ENCODE peak calls at places on chromosome 19, in four cellular contexts. V is left ventricle myocardium inferior, E is pancreas, Z is PC-3. F is an unnamed sample.

GRCh38 chr19:3012522-3013260 is 16.4 kb downstream of the TLE2 start:
- DNase-seq in E (no peak), Z (no peak), V (no peak), F (no peak)

GRCh38 chr19:2618611-2619010 is 83.9 kb downstream of the GNG7 start:
- DNase-seq in E (no peak), V (peak; percentile 69), Z (peak; percentile 75), F (no peak)

GRCh38 chr19:12956446-12957388 is at the start of gene GADD45GIP1:
- DNase-seq in Z (peak; percentile 91), V (peak; percentile 83), E (peak; percentile 77), F (no peak)

GRCh38 chr19:45713141-45713540 is 17.6 kb downstream of the FBXO46 start:
- DNase-seq in Z (no peak), E (no peak), V (no peak), F (no peak)

GRCh38 chr19:12646551-12646950 is 20.0 kb downstream of the MAN2B1 start:
- DNase-seq in E (no peak), V (no peak), Z (no peak), F (no peak)

GRCh38 chr19:45768644-45769053 is 403 bp downstream of the SIX5 start:
- DNase-seq in Z (no peak), E (no peak), V (peak; percentile 63), F (no peak)

GRCh38 chr19:12665281-12665573 is 1.3 kb downstream of the MAN2B1 start:
- DNase-seq in E (no peak), Z (no peak), V (peak; percentile 55), F (no peak)

GRCh38 chr19:4042731-4043082 is 24.0 kb downstream of the ZBTB7A start:
- DNase-seq in E (peak; percentile 71), Z (peak; percentile 32), V (no peak), F (no peak)

GRCh38 chr19:35902870-35903475 is 644 bp downstream of the HCST start:
- DNase-seq in V (no peak), Z (no peak), E (no peak), F (no peak)

GRCh38 chr19:13091400-13092161 is 11.1 kb downstream of the LYL1 start:
- DNase-seq in V (peak; percentile 62), Z (no peak), E (no peak), F (no peak)

GRCh38 chr19:16457195-16457953 is 14.4 kb downstream of the EPS15L1 start:
- DNase-seq in Z (peak; percentile 5), V (peak; percentile 55), E (no peak), F (no peak)

GRCh38 chr19:13906525-13906904 is 514 bp downstream of the CC2D1A start:
- DNase-seq in E (peak; percentile 71), Z (peak; percentile 43), V (no peak), F (no peak)

GRCh38 chr19:34494601-34495000 is 13.0 kb downstream of the WTIP start:
- DNase-seq in Z (no peak), E (no peak), V (no peak), F (no peak)

GRCh38 chr19:31177230-31177629 is 172.0 kb downstream of the TSHZ3 start:
- DNase-seq in Z (no peak), V (no peak), E (no peak), F (no peak)

GRCh38 chr19:33622809-33623511 is 1.2 kb downstream of the CHST8 start:
- DNase-seq in V (no peak), Z (no peak), E (no peak), F (no peak)

GRCh38 chr19:58552655-58553054 is 2.2 kb downstream of the CHMP2A start:
- DNase-seq in E (no peak), V (no peak), Z (no peak), F (no peak)

GRCh38 chr19:46660601-46661019 is 372 bp downstream of the DACT3 start:
- DNase-seq in Z (no peak), E (peak; percentile 43), V (peak; percentile 46), F (no peak)

GRCh38 chr19:2727640-2727944 is 6.4 kb upstream of the DIRAS1 start:
- DNase-seq in E (no peak), V (no peak), Z (peak; percentile 51), F (no peak)

GRCh38 chr19:57008432-57008831 is 111.4 kb upstream of the USP29 start:
- DNase-seq in Z (no peak), E (no peak), V (no peak), F (no peak)

GRCh38 chr19:39124136-39124764 is 1.3 kb upstream of the PAK4 start:
- DNase-seq in Z (no peak), V (no peak), E (no peak), F (no peak)

GRCh38 chr19:42267644-42268141 is 1.4 kb upstream of the CIC start:
- DNase-seq in V (no peak), Z (no peak), E (no peak), F (no peak)

GRCh38 chr19:3284759-3285646 is 60.5 kb downstream of the CELF5 start:
- DNase-seq in V (peak; percentile 21), E (peak; percentile 95), Z (peak; percentile 95), F (peak; percentile 11)

GRCh38 chr19:45075215-45076028 is 856 bp downstream of the ZNF296 start:
- DNase-seq in Z (peak; percentile 82), V (peak; percentile 67), E (peak; percentile 45), F (no peak)

GRCh38 chr19:45528744-45529453 is 21.6 kb downstream of the VASP start:
- DNase-seq in E (peak; percentile 69), Z (peak; percentile 86), V (no peak), F (no peak)

GRCh38 chr19:52638601-52639000 is 446 bp upstream of the ZNF83 start:
- DNase-seq in E (peak; percentile 6), V (peak; percentile 22), Z (no peak), F (peak; percentile 30)

GRCh38 chr19:57949702-57950101 is 2.2 kb upstream of the ZNF256 start:
- DNase-seq in Z (no peak), E (no peak), V (no peak), F (no peak)

GRCh38 chr19:45344621-45345505 is 4.3 kb downstream of the KLC3 start:
- DNase-seq in E (no peak), V (no peak), Z (no peak), F (no peak)

GRCh38 chr19:44927746-44928145 is 13.3 kb downstream of the APOC1 start:
- DNase-seq in E (no peak), V (no peak), Z (no peak), F (no peak)

GRCh38 chr19:2695288-2695866 is 7.1 kb downstream of the GNG7 start:
- DNase-seq in E (no peak), V (peak; percentile 60), Z (no peak), F (no peak)

GRCh38 chr19:54952591-54953344 is 5.4 kb upstream of the NLRP7 start:
- DNase-seq in V (no peak), E (no peak), Z (peak; percentile 49), F (no peak)

GRCh38 chr19:54947381-54947780 is at the start of gene NLRP7:
- DNase-seq in Z (no peak), V (no peak), E (no peak), F (no peak)

GRCh38 chr19:54955356-54955755 is 8.0 kb upstream of the NLRP7 start:
- DNase-seq in E (no peak), V (no peak), Z (no peak), F (no peak)

DNA sequence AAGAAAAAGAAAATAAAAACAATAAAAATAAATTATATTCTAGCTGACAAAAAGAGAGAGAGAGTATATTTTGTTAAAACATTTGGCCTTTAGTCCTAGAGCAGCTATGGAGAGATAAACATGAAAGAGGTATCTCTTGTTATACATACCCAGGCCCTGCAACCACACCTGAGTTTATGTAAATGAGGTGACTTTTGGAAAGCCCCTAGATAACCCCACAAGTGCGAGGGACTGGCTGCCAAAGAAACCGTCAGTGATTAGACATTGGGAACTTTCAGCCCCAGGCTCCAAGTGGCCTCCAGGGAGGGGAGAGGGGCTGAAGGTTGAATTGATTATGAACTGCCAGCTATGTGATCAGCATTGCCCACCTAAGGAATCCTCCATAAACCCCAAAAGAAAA is 2.1 kb upstream of the NLRP7 start:
- DNase-seq in V (no peak), Z (no peak), E (no peak), F (no peak)
- H3K27ac ChIP-seq in V (no peak overlapping the region), Z (no peak overlapping the region), E (no peak overlapping the region), F (no peak overlapping the region)

GRCh38 chr19:18496167-18496979 is 25.5 kb downstream of the ELL start:
- DNase-seq in E (peak; percentile 81), Z (peak; percentile 82), V (peak; percentile 33), F (no peak)
- H3K4me3 ChIP-seq in E (no peak overlapping the region), Z (peak overlapping the region; percentile 8), V (no peak overlapping the region), F (no peak overlapping the region)

DNA sequence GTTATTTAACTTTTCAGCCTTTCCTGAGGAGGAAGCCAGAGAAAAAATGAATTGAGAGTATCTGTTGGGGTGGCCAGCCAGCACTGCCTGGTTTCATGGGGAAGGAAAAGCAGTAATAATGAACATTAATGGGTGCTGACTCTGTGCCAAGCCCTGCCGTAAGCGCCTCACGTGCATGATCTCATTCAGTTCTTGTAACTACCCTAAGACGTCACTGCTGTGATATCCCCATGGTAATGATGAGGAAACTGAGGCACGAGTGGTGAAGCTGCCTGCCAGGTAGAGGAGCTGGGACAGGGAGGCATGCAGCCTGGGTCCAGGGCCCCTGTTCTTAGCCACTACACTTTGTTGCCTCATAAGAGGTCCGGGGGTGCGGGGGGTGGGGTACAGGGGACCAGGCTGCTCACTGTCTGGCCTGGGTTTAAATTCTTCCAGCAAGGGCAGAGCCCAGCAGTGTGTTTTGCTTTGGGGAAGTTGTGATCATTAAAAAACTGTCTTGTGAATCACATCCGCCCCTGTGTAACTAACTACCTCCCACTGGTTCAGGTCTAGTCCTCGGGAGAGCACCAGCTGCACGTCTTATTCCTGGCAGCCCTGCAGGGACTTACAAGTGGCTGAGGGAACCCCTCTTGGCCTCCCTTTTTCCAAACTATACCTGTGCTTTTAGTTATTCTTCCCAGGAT is 127.3 kb downstream of the SIPA1L3 start:
- DNase-seq in V (no peak), Z (no peak), E (no peak), F (no peak)
- TF ChIP-seq CTCF in V (no peak), Z (no peak), E (no peak), F (no peak)

DNA sequence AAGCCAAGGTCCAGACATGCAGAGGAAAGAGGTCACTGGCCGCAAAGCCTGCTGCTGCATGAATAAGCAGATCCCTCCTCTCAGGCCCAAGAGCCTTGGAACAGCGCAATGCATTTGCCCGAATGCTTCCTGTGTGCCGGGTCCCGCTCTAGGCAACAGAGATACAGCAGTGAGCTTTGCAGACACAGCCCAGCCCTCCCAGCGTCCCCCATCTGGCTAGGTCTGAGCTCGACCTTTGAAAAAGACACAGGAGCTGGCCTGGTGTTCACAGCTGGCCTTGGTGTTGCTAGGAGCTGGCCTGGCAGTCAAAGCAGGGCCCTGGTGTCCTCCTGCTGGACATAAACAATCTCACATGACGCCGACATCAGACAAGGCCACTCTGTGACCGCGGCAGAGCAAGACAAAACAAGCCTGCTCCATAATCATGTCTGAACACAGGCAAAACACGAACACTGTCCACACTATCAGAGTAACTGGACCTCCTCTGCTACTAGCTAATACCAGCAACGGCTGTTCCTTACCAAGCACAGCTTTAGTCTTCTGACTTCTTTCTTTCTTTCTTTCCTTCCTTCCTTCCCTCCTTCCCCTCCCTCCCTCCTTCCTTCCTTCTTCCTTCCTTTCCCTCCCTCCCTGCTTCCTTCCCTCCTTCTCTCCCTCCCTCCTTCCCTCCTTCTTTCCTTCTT is 5.7 kb upstream of the PEX11G start:
- DNase-seq in E (peak; percentile 66), Z (no peak), V (peak; percentile 48), F (no peak)
- H3K27ac ChIP-seq in E (peak overlapping the region; percentile 22), Z (no peak overlapping the region), V (peak overlapping the region; percentile 83), F (peak overlapping the region; percentile 31)

GRCh38 chr19:1574763-1575162 is 6.6 kb upstream of the MEX3D start:
- DNase-seq in E (no peak), Z (no peak), V (no peak), F (no peak)
- H3K4me3 ChIP-seq in E (no peak overlapping the region), Z (no peak overlapping the region), V (no peak overlapping the region), F (no peak overlapping the region)

GRCh38 chr19:49019242-49019932 is 2.5 kb upstream of the LHB start:
- DNase-seq in Z (peak; percentile 55), V (peak; percentile 75), E (peak; percentile 80), F (no peak)
- TF ChIP-seq CTCF in Z (peak; percentile 30), V (no peak), E (no peak), F (no peak)

F was measured in AG04450.